ENCODE peak calls at places on chromosomes 13 and 19, in five cellular contexts. C is lower leg skin, V is heart right ventricle, E is A673, G is gastrocnemius medialis. S is an unnamed sample.

GRCh38 chr13:30697177-30697953 is 38.0 kb upstream of the ALOX5AP start:
- DNase-seq in C (no peak), V (no peak), E (no peak), G (no peak), S (no peak)

GRCh38 chr13:77832339-77833100 is 86.1 kb downstream of the EDNRB start:
- DNase-seq in C (no peak), V (no peak), E (peak), G (no peak), S (no peak)

GRCh38 chr19:29714371-29714952 is 599 bp downstream of the C19orf12 start:
- DNase-seq in C (no peak), V (no peak), E (no peak), G (peak), S (no peak)

GRCh38 chr19:51417107-51417806 is at the start of gene SIGLEC10:
- DNase-seq in C (peak), V (peak), E (no peak), G (no peak), S (peak)

GRCh38 chr19:15866646-15867045 is 31.2 kb downstream of the CYP4F2 start:
- DNase-seq in C (no peak), V (no peak), E (no peak), G (no peak), S (no peak)

GRCh38 chr19:49067554-49067953 is 2.9 kb upstream of the NTF4 start:
- DNase-seq in C (no peak), V (no peak), E (no peak), G (peak), S (no peak)

GRCh38 chr13:20274466-20274865 is 42.3 kb upstream of the GJB6 start:
- DNase-seq in C (peak), V (no peak), E (no peak), G (no peak), S (peak)

GRCh38 chr13:41563501-41564001 is 106.2 kb downstream of the RGCC start:
- DNase-seq in C (no peak), V (no peak), E (peak), G (no peak), S (no peak)

GRCh38 chr13:31050486-31051400 is 111.0 kb downstream of the HSPH1 start:
- DNase-seq in C (no peak), V (no peak), E (peak), G (no peak), S (no peak)

GRCh38 chr13:22079961-22080360 is 409.1 kb downstream of the FGF9 start:
- DNase-seq in C (no peak), V (no peak), E (no peak), G (no peak), S (no peak)

GRCh38 chr13:108496364-108497215 is 132.8 kb upstream of the MYO16 start:
- DNase-seq in C (no peak), V (no peak), E (peak), G (no peak), S (no peak)
- H3K4me3 ChIP-seq in C (no peak), V (peak), E (peak), G (no peak), S (no peak)

GRCh38 chr19:38134538-38135149 is 89.4 kb downstream of the DPF1 start:
- DNase-seq in C (no peak), V (no peak), E (peak), G (peak), S (no peak)
- TF ChIP-seq CTCF in C (no peak), V (peak), E (peak), G (peak), S (no peak)

GRCh38 chr19:55166530-55167268 is at the start of gene DNAAF3:
- DNase-seq in C (peak), V (peak), E (peak), G (peak), S (peak)

GRCh38 chr19:55160986-55161365 is 3.4 kb upstream of the TNNI3 start:
- DNase-seq in C (no peak), V (no peak), E (no peak), G (peak), S (no peak)

GRCh38 chr19:55169136-55169535 is 2.7 kb upstream of the DNAAF3 start:
- DNase-seq in C (no peak), V (no peak), E (no peak), G (no peak), S (no peak)

GRCh38 chr19:55161571-55162322 is 4.2 kb upstream of the TNNI3 start:
- DNase-seq in C (no peak), V (no peak), E (no peak), G (no peak), S (no peak)

GRCh38 chr19:55165952-55166529 is 372 bp downstream of the DNAAF3 start:
- DNase-seq in C (no peak), V (peak), E (peak), G (peak), S (peak)
- H3K4me3 ChIP-seq in C (no peak), V (peak), E (peak), G (peak), S (no peak)

DNA sequence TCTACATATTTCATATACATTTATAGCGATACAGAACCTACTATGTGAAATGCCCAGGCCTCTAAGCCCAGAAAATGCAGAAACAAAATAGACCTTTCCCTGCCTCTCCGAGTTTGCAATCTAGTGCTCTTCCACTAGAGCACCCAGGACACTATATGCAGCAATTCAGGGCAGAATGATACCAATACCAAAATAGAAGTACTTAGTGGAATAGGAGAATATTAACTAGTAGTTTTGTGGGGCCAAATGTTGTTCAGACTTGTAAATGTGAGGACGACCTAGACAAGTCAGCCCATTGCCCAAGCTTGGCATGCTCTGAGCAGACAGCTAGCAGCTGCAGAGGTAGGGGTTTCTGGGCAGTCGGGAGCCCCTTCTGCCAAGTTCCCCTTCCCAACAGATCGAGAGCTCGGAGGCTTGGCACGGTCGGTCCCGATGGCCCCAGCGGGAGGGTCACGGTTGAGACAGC is 35.8 kb upstream of the FLT1 start:
- DNase-seq in C (no peak), V (no peak), E (peak), G (no peak), S (no peak)
- TF ChIP-seq CTCF in C (no peak), V (no peak), E (no peak), G (no peak), S (no peak)

GRCh38 chr13:108733141-108733540 is 103.7 kb downstream of the MYO16 start:
- DNase-seq in C (no peak), V (no peak), E (no peak), G (no peak), S (no peak)
- H3K4me3 ChIP-seq in C (no peak), V (no peak), E (no peak), G (no peak), S (no peak)

S was measured in lung.